ENCODE peak calls at places on chromosomes 1 and 21, in six cellular contexts. One of them, this sample, is unnamed.

GRCh38 chr1:162497723-162498441 is at the start of gene UHMK1:
- DNase-seq in sigmoid colon: peak; percentile 96
- DNase-seq in ovary: peak; percentile 91
- DNase-seq in A549: peak; percentile 92
- DNase-seq in testis: peak; percentile 96
- DNase-seq in prostate gland: peak; percentile 90
- DNase-seq in this sample: peak; percentile 96

GRCh38 chr1:172136925-172137324 is 283.6 kb upstream of the C1orf105 start:
- DNase-seq in sigmoid colon: no peak
- DNase-seq in ovary: no peak
- DNase-seq in A549: no peak
- DNase-seq in testis: no peak
- DNase-seq in prostate gland: no peak
- DNase-seq in this sample: no peak

GRCh38 chr1:209326876-209327275 is 256.6 kb upstream of the CAMK1G start:
- DNase-seq in sigmoid colon: no peak
- DNase-seq in ovary: no peak
- DNase-seq in A549: no peak
- DNase-seq in testis: no peak
- DNase-seq in prostate gland: no peak
- DNase-seq in this sample: no peak

GRCh38 chr1:8886589-8886988 is 8.1 kb upstream of the ENO1 start:
- DNase-seq in sigmoid colon: no peak
- DNase-seq in ovary: no peak
- DNase-seq in A549: no peak
- DNase-seq in testis: no peak
- DNase-seq in prostate gland: no peak
- DNase-seq in this sample: no peak

GRCh38 chr1:160748182-160748876 is 9.3 kb downstream of the SLAMF7 start:
- DNase-seq in sigmoid colon: no peak
- DNase-seq in ovary: no peak
- DNase-seq in A549: peak; percentile 73
- DNase-seq in testis: no peak
- DNase-seq in prostate gland: no peak
- DNase-seq in this sample: peak; percentile 31

GRCh38 chr1:169288011-169288414 is 79.6 kb downstream of the NME7 start:
- DNase-seq in sigmoid colon: no peak
- DNase-seq in ovary: no peak
- DNase-seq in A549: peak; percentile 41
- DNase-seq in testis: no peak
- DNase-seq in prostate gland: no peak
- DNase-seq in this sample: no peak

GRCh38 chr1:12113433-12114339 is 50.6 kb downstream of the TNFRSF8 start:
- DNase-seq in sigmoid colon: no peak
- DNase-seq in ovary: no peak
- DNase-seq in A549: no peak
- DNase-seq in testis: no peak
- DNase-seq in prostate gland: no peak
- DNase-seq in this sample: no peak

GRCh38 chr1:85496881-85497582 is 32.1 kb upstream of the DDAH1 start:
- DNase-seq in sigmoid colon: no peak
- DNase-seq in ovary: no peak
- DNase-seq in A549: no peak
- DNase-seq in testis: no peak
- DNase-seq in prostate gland: no peak
- DNase-seq in this sample: no peak

GRCh38 chr1:89854140-89854539 is 33.3 kb downstream of the LRRC8D start:
- DNase-seq in sigmoid colon: no peak
- DNase-seq in ovary: no peak
- DNase-seq in A549: no peak
- DNase-seq in testis: no peak
- DNase-seq in prostate gland: no peak
- DNase-seq in this sample: no peak

GRCh38 chr21:42601656-42602055 is 51.8 kb upstream of the PDE9A start:
- DNase-seq in sigmoid colon: no peak
- DNase-seq in ovary: no peak
- DNase-seq in A549: no peak
- DNase-seq in testis: no peak
- DNase-seq in prostate gland: no peak
- DNase-seq in this sample: no peak

GRCh38 chr1:170194451-170194850 is 48.7 kb downstream of the NTMT2 start:
- DNase-seq in sigmoid colon: no peak
- DNase-seq in ovary: no peak
- DNase-seq in A549: no peak
- DNase-seq in testis: no peak
- DNase-seq in prostate gland: no peak
- DNase-seq in this sample: no peak

GRCh38 chr1:178931843-178932551 is 61.1 kb upstream of the ANGPTL1 start:
- DNase-seq in sigmoid colon: peak; percentile 96
- DNase-seq in ovary: peak; percentile 94
- DNase-seq in A549: no peak
- DNase-seq in testis: peak; percentile 87
- DNase-seq in prostate gland: no peak
- DNase-seq in this sample: no peak

GRCh38 chr21:41712201-41712600 is 54.7 kb downstream of the RIPK4 start:
- DNase-seq in sigmoid colon: no peak
- DNase-seq in ovary: no peak
- DNase-seq in A549: no peak
- DNase-seq in testis: no peak
- DNase-seq in prostate gland: no peak
- DNase-seq in this sample: no peak

GRCh38 chr1:48109390-48110009 is 112.3 kb upstream of the TRABD2B start:
- DNase-seq in sigmoid colon: no peak
- DNase-seq in ovary: peak; percentile 23
- DNase-seq in A549: peak; percentile 43
- DNase-seq in testis: peak; percentile 35
- DNase-seq in prostate gland: peak; percentile 37
- DNase-seq in this sample: peak; percentile 61

GRCh38 chr1:37055631-37056030 is 21.3 kb upstream of the GRIK3 start:
- DNase-seq in sigmoid colon: no peak
- DNase-seq in ovary: no peak
- DNase-seq in A549: no peak
- DNase-seq in testis: no peak
- DNase-seq in prostate gland: no peak
- DNase-seq in this sample: no peak

GRCh38 chr1:24236170-24237045 is 49.3 kb upstream of the IFNLR1 start:
- DNase-seq in sigmoid colon: no peak
- DNase-seq in ovary: no peak
- DNase-seq in A549: peak; percentile 27
- DNase-seq in testis: no peak
- DNase-seq in prostate gland: peak; percentile 31
- DNase-seq in this sample: no peak

GRCh38 chr1:117566556-117566955 is 39.3 kb upstream of the TENT5C start:
- DNase-seq in sigmoid colon: no peak
- DNase-seq in ovary: no peak
- DNase-seq in A549: no peak
- DNase-seq in testis: no peak
- DNase-seq in prostate gland: no peak
- DNase-seq in this sample: no peak

GRCh38 chr1:164466001-164466421 is 93.0 kb upstream of the PBX1 start:
- DNase-seq in sigmoid colon: no peak
- DNase-seq in ovary: no peak
- DNase-seq in A549: no peak
- DNase-seq in testis: no peak
- DNase-seq in prostate gland: no peak
- DNase-seq in this sample: no peak

GRCh38 chr1:117609471-117609911 is 3.6 kb downstream of the TENT5C start:
- DNase-seq in sigmoid colon: peak; percentile 86
- DNase-seq in ovary: peak; percentile 51
- DNase-seq in A549: no peak
- DNase-seq in testis: peak; percentile 79
- DNase-seq in prostate gland: no peak
- DNase-seq in this sample: no peak

GRCh38 chr1:67393737-67394136 is 36.5 kb downstream of the SERBP1 start:
- DNase-seq in sigmoid colon: no peak
- DNase-seq in ovary: no peak
- DNase-seq in A549: no peak
- DNase-seq in testis: no peak
- DNase-seq in prostate gland: no peak
- DNase-seq in this sample: no peak

GRCh38 chr1:67393240-67393639 is 37.0 kb downstream of the SERBP1 start:
- DNase-seq in sigmoid colon: no peak
- DNase-seq in ovary: no peak
- DNase-seq in A549: no peak
- DNase-seq in testis: no peak
- DNase-seq in prostate gland: peak; percentile 68
- DNase-seq in this sample: no peak

GRCh38 chr1:67399594-67399993 is 30.6 kb downstream of the SERBP1 start:
- DNase-seq in sigmoid colon: no peak
- DNase-seq in ovary: no peak
- DNase-seq in A549: no peak
- DNase-seq in testis: no peak
- DNase-seq in prostate gland: no peak
- DNase-seq in this sample: no peak

GRCh38 chr1:67390041-67390887 is 39.9 kb downstream of the SERBP1 start:
- DNase-seq in sigmoid colon: no peak
- DNase-seq in ovary: no peak
- DNase-seq in A549: no peak
- DNase-seq in testis: no peak
- DNase-seq in prostate gland: no peak
- DNase-seq in this sample: no peak

DNA sequence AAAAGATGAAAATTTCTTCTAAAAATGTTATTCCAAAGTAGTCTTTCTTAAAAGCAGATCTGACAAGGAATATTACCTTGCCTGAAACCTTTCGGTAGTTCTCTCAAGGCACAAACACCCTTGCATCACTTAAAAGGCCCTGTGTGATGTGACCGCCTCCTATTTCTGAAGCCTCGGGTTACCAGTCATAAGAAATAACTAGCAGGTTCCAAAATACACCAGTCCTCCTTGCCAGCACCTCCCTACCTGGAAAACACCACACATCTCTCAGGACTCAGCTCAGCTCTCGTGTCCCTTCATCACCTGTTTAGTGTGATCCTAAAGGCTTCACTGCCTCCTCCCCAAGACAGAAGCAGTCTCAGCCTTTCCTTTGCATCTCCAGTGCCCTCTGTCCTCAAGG is 35.7 kb downstream of the SERBP1 start:
- DNase-seq in sigmoid colon: no peak
- DNase-seq in ovary: no peak
- DNase-seq in A549: no peak
- DNase-seq in testis: no peak
- DNase-seq in prostate gland: no peak
- DNase-seq in this sample: no peak
- TF ChIP-seq POLR2A in sigmoid colon: no peak
- TF ChIP-seq POLR2A in ovary: no peak
- TF ChIP-seq POLR2A in A549: no peak
- TF ChIP-seq POLR2A in testis: no peak
- TF ChIP-seq POLR2A in prostate gland: no peak
- TF ChIP-seq POLR2A in this sample: no peak

DNA sequence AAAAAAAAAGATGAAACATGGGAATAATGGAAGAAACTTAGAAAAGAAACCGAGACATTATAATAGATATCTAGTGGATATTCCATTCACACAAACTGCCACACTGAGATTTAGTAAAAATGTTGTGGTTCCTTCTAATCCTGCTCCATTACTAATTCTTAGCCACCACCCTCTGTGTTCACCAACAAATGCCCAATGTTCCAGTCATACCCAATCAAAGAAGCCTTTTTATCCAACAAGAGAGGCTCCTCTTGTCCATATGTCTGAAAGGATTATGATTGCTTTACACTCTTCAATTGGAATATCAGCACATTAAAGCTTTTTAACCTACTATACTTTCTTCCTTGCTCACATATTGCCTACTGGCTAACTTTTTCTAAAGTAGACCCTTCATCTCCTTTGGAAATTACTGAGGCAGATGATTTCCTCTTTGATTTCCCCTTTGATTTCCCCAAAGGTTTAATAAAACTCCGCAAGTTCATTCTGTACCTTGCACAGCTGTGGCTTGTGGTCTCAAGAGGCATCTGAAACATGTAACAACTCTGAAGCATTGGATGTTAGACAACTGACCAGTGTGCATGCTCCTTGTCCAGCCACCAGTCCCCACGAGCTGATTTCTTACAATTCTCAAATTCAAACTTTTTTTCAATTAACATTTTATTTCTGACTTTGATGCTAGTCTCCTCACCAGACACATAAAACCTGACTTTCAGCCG is 305.6 kb upstream of the LYPLAL1 start:
- DNase-seq in sigmoid colon: no peak
- DNase-seq in ovary: no peak
- DNase-seq in A549: no peak
- DNase-seq in testis: no peak
- DNase-seq in prostate gland: no peak
- DNase-seq in this sample: no peak
- TF ChIP-seq POLR2A in sigmoid colon: no peak
- TF ChIP-seq POLR2A in ovary: no peak
- TF ChIP-seq POLR2A in A549: no peak
- TF ChIP-seq POLR2A in testis: no peak
- TF ChIP-seq POLR2A in prostate gland: no peak
- TF ChIP-seq POLR2A in this sample: no peak

DNA sequence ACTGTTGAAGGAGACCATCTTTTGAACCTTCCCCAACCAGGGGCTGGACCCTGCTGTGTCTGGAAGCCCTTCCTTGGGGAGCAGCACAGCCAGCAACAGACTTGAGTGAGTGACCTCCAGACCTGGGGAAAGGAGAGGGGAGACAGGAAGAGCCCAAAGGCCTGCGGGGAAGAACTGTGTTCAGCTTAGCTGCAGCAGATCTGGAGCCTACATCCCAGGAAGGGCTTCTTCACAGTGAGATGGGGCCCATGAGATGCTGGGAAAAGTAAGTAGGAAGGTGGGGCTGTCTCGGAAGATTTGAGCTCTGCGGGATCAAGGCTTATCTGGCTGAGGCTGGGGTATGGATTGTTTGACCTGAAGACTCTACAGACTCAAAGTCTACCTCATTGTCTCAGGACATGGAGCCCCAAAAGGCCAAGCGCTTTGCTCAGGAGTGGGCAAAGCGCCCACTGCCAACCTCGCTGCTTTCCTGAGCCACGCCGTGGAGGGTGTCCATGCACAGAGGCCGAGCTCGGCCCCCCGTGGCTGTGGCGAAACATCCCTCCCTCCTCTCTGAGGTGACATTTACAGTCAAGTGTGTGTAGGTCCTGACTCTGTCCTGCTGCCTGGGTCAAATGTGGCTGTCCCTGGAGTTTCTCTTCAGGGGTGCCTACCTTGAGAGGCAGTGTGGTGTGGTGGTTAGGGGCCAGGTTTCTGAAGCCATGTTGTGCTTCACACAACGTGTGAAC is 24.5 kb downstream of the SPOCD1 start:
- DNase-seq in sigmoid colon: peak; percentile 36
- DNase-seq in ovary: no peak
- DNase-seq in A549: no peak
- DNase-seq in testis: no peak
- DNase-seq in prostate gland: no peak
- DNase-seq in this sample: no peak
- TF ChIP-seq POLR2A in sigmoid colon: no peak
- TF ChIP-seq POLR2A in ovary: no peak
- TF ChIP-seq POLR2A in A549: no peak
- TF ChIP-seq POLR2A in testis: no peak
- TF ChIP-seq POLR2A in prostate gland: no peak
- TF ChIP-seq POLR2A in this sample: no peak

DNA sequence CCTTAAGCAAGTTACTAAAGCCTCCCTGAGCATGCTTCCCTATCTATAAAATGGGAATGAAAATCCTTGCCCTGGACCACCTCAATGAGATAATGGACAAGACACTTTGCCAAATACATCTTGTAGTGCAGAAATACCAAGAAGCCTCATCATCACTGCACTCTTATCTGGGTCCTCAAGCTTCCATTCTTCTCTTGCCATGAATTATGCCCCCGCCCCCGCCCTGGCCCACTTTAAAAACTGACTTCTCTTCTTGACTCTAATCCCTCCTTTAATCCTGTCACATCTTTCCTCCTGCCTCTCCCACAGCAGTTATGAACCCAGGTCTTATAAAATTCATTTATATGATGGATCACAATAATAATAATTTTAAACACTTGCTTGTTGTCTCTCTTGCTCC is 14.8 kb downstream of the ARHGEF11 start:
- DNase-seq in sigmoid colon: no peak
- DNase-seq in ovary: no peak
- DNase-seq in A549: no peak
- DNase-seq in testis: no peak
- DNase-seq in prostate gland: no peak
- DNase-seq in this sample: no peak
- TF ChIP-seq POLR2A in sigmoid colon: no peak
- TF ChIP-seq POLR2A in ovary: no peak
- TF ChIP-seq POLR2A in A549: no peak
- TF ChIP-seq POLR2A in testis: no peak
- TF ChIP-seq POLR2A in prostate gland: no peak
- TF ChIP-seq POLR2A in this sample: no peak